ENCODE peak calls at places on chromosomes 12 and 14, in four cellular contexts. T, S, Z and M are unnamed samples.

GRCh38 chr14:99548871-99549270 is 55.1 kb downstream of the CCDC85C start:
- DNase-seq in T (no peak), S (no peak), Z (no peak), M (no peak)

GRCh38 chr14:24113801-24114535 is 609 bp upstream of the DCAF11 start:
- DNase-seq in S (peak), T (peak), Z (peak), M (peak)

GRCh38 chr12:6829532-6830220 is 1.5 kb downstream of the P3H3 start:
- DNase-seq in Z (no peak), S (peak), T (no peak), M (no peak)

GRCh38 chr14:52960627-52961026 is 9.8 kb upstream of the FERMT2 start:
- DNase-seq in Z (no peak), S (no peak), T (no peak), M (no peak)

GRCh38 chr14:76919811-76920571 is 93.8 kb downstream of the LRRC74A start:
- DNase-seq in Z (no peak), S (peak), T (peak), M (peak)

GRCh38 chr14:90677484-90678045 is 138.7 kb downstream of the TTC7B start:
- DNase-seq in S (peak), Z (no peak), T (no peak), M (no peak)

GRCh38 chr12:4119157-4119761 is 154.3 kb upstream of the CCND2 start:
- DNase-seq in T (no peak), S (no peak), Z (no peak), M (no peak)

GRCh38 chr12:109386079-109386473 is 38.4 kb downstream of the MYO1H start:
- DNase-seq in T (no peak), S (peak), Z (no peak), M (no peak)

GRCh38 chr14:93967637-93968250 is 8.6 kb downstream of the ASB2 start:
- DNase-seq in Z (no peak), T (no peak), S (no peak), M (no peak)

GRCh38 chr12:119911147-119911546 is 34.0 kb upstream of the CIT start:
- DNase-seq in T (no peak), Z (no peak), S (peak), M (no peak)

GRCh38 chr12:103855036-103855712 is 14.1 kb upstream of the NT5DC3 start:
- DNase-seq in Z (no peak), S (peak), T (peak), M (no peak)

GRCh38 chr14:98173291-98173690 is 1098.7 kb downstream of the BCL11B start:
- DNase-seq in T (no peak), S (no peak), Z (no peak), M (no peak)

GRCh38 chr12:64892561-64892960 is 68.1 kb downstream of the TBC1D30 start:
- DNase-seq in T (no peak), S (no peak), Z (no peak), M (no peak)

GRCh38 chr14:21084988-21085853 is 13.2 kb downstream of the ZNF219 start:
- DNase-seq in Z (no peak), T (peak), S (peak), M (peak)

GRCh38 chr14:20802341-20803084 is at the start of gene RNASE1:
- DNase-seq in Z (no peak), S (no peak), T (no peak), M (no peak)

GRCh38 chr14:69685217-69685616 is 73.8 kb downstream of the SUSD6 start:
- DNase-seq in S (no peak), T (peak), Z (no peak), M (peak)

GRCh38 chr14:91387135-91387849 is 30.3 kb downstream of the CCDC88C start:
- DNase-seq in S (no peak), Z (no peak), T (peak), M (no peak)

GRCh38 chr12:117063162-117063911 is 35.9 kb downstream of the TESC start:
- DNase-seq in T (no peak), S (no peak), Z (no peak), M (no peak)

GRCh38 chr14:55160989-55161388 is 30.4 kb downstream of the DLGAP5 start:
- DNase-seq in T (peak), Z (no peak), S (peak), M (peak)

GRCh38 chr14:57865450-57866198 is at the start of gene SLC35F4:
- DNase-seq in S (peak), T (no peak), Z (peak), M (peak)

GRCh38 chr14:34667007-34667406 is 37.1 kb upstream of the SNX6 start:
- DNase-seq in Z (no peak), T (no peak), S (no peak), M (no peak)

GRCh38 chr12:81668475-81668874 is 90.7 kb downstream of the PPFIA2 start:
- DNase-seq in T (peak), S (peak), Z (no peak), M (peak)

GRCh38 chr12:90977224-90977623 is 22.2 kb upstream of the CCER1 start:
- DNase-seq in Z (no peak), S (peak), T (no peak), M (no peak)

GRCh38 chr14:73722581-73722980 is 8.4 kb upstream of the PNMA1 start:
- DNase-seq in S (no peak), Z (no peak), T (no peak), M (no peak)

GRCh38 chr12:53601296-53601847 is 24.8 kb downstream of the ATF7 start:
- DNase-seq in S (no peak), T (no peak), Z (no peak), M (no peak)

GRCh38 chr14:89618309-89618708 is 201.3 kb upstream of the FOXN3 start:
- DNase-seq in Z (no peak), T (no peak), S (peak), M (no peak)

GRCh38 chr14:77965919-77966435 is 166.1 kb downstream of the ADCK1 start:
- DNase-seq in S (peak), Z (no peak), T (peak), M (peak)

GRCh38 chr12:71876400-71876799 is 36.8 kb downstream of the TBC1D15 start:
- DNase-seq in T (no peak), Z (no peak), S (no peak), M (no peak)

GRCh38 chr12:110107369-110108281 is 16.5 kb upstream of the IFT81 start:
- DNase-seq in S (peak), Z (no peak), T (peak), M (peak)

GRCh38 chr14:68451676-68452387 is 341.0 kb downstream of the ZFP36L1 start:
- DNase-seq in Z (no peak), S (peak), T (no peak), M (no peak)